ENCODE peak calls at places on chromosomes 4 and X, in six cellular contexts. J is EL; P is MCF 10A; B is amniotic stem cell; U is HuH-7.5; E is CD4-positive, alpha-beta T cell. G is an unnamed sample.

GRCh38 chr4:79848329-79848728 is 224.7 kb downstream of the ANTXR2 start:
- DNase-seq in J (no peak), P (no peak), B (no peak), U (no peak), E (no peak), G (no peak)

GRCh38 chrX:101658661-101659477 is 781 bp downstream of the ARMCX2 start:
- DNase-seq in J (peak), P (no peak), B (peak), U (peak), E (peak), G (peak)

GRCh38 chrX:125782184-125782583 is 383.9 kb downstream of the DCAF12L2 start:
- DNase-seq in J (no peak), P (no peak), B (no peak), U (no peak), E (no peak), G (no peak)

GRCh38 chr4:87985097-87985886 is 9.8 kb downstream of the SPP1 start:
- DNase-seq in J (peak), P (peak), B (peak), U (peak), E (no peak), G (no peak)

GRCh38 chrX:107684956-107685385 is 56.7 kb downstream of the PRPS1 start:
- DNase-seq in J (peak), P (peak), B (no peak), U (no peak), E (no peak), G (no peak)

GRCh38 chr4:150244600-150244999 is 166.4 kb downstream of the DCLK2 start:
- DNase-seq in J (peak), P (peak), B (no peak), U (no peak), E (no peak), G (no peak)

GRCh38 chr4:184802203-184803015 is 23.4 kb downstream of the ACSL1 start:
- DNase-seq in J (no peak), P (no peak), B (no peak), U (no peak), E (no peak), G (no peak)

GRCh38 chr4:182091128-182091527 is 152.1 kb upstream of the TENM3 start:
- DNase-seq in J (no peak), P (no peak), B (no peak), U (no peak), E (no peak), G (no peak)

GRCh38 chrX:10608099-10608498 is 12.3 kb downstream of the MID1 start:
- DNase-seq in J (peak), P (peak), B (no peak), U (no peak), E (no peak), G (no peak)

GRCh38 chrX:30649859-30650258 is 3.4 kb upstream of the GK start:
- DNase-seq in J (no peak), P (no peak), B (no peak), U (no peak), E (no peak), G (no peak)

GRCh38 chrX:129768186-129768585 is 11.6 kb upstream of the SASH3 start:
- DNase-seq in J (no peak), P (no peak), B (no peak), U (no peak), E (no peak), G (no peak)